ENCODE peak calls at places on chromosome 3, in nine cellular contexts. One of them, this sample, is unnamed.
A peak's percentile ranks its signal among the peaks of the same experiment; 100 is the strongest.

GRCh38 chr3:30012941-30013543 is 593.4 kb upstream of the TGFBR2 start:
- DNase-seq in suprapubic skin: no peak
- DNase-seq in mesothelial cell of epicardium: peak; percentile 67
- DNase-seq in uterus: peak; percentile 85
- DNase-seq in cardiac fibroblast: peak; percentile 81
- DNase-seq in pancreas: peak; percentile 68
- DNase-seq in esophagus squamous epithelium: no peak
- DNase-seq in GM20000: peak; percentile 12
- DNase-seq in MCF 10A: peak; percentile 82
- DNase-seq in this sample: no peak

GRCh38 chr3:61564405-61565059 is 3.2 kb downstream of the PTPRG start:
- DNase-seq in suprapubic skin: peak; percentile 81
- DNase-seq in mesothelial cell of epicardium: peak; percentile 86
- DNase-seq in uterus: peak; percentile 74
- DNase-seq in cardiac fibroblast: peak; percentile 83
- DNase-seq in pancreas: peak; percentile 78
- DNase-seq in esophagus squamous epithelium: no peak
- DNase-seq in GM20000: peak; percentile 44
- DNase-seq in MCF 10A: no peak
- DNase-seq in this sample: peak; percentile 90

GRCh38 chr3:22671848-22672247 is 531.3 kb upstream of the UBE2E2 start:
- DNase-seq in suprapubic skin: no peak
- DNase-seq in mesothelial cell of epicardium: no peak
- DNase-seq in uterus: no peak
- DNase-seq in cardiac fibroblast: no peak
- DNase-seq in pancreas: no peak
- DNase-seq in esophagus squamous epithelium: no peak
- DNase-seq in GM20000: no peak
- DNase-seq in MCF 10A: no peak
- DNase-seq in this sample: no peak

GRCh38 chr3:127038476-127038875 is 55.6 kb downstream of the PLXNA1 start:
- DNase-seq in suprapubic skin: no peak
- DNase-seq in mesothelial cell of epicardium: no peak
- DNase-seq in uterus: no peak
- DNase-seq in cardiac fibroblast: no peak
- DNase-seq in pancreas: no peak
- DNase-seq in esophagus squamous epithelium: no peak
- DNase-seq in GM20000: no peak
- DNase-seq in MCF 10A: no peak
- DNase-seq in this sample: no peak

GRCh38 chr3:73229036-73229435 is 167.6 kb downstream of the EBLN2 start:
- DNase-seq in suprapubic skin: no peak
- DNase-seq in mesothelial cell of epicardium: no peak
- DNase-seq in uterus: no peak
- DNase-seq in cardiac fibroblast: no peak
- DNase-seq in pancreas: no peak
- DNase-seq in esophagus squamous epithelium: no peak
- DNase-seq in GM20000: no peak
- DNase-seq in MCF 10A: peak; percentile 18
- DNase-seq in this sample: no peak

GRCh38 chr3:184409331-184409926 is 29.6 kb downstream of the CHRD start:
- DNase-seq in suprapubic skin: peak; percentile 48
- DNase-seq in mesothelial cell of epicardium: no peak
- DNase-seq in uterus: no peak
- DNase-seq in cardiac fibroblast: no peak
- DNase-seq in pancreas: no peak
- DNase-seq in esophagus squamous epithelium: no peak
- DNase-seq in GM20000: no peak
- DNase-seq in MCF 10A: no peak
- DNase-seq in this sample: no peak

GRCh38 chr3:53483821-53484220 is 10.6 kb upstream of the CACNA1D start:
- DNase-seq in suprapubic skin: no peak
- DNase-seq in mesothelial cell of epicardium: no peak
- DNase-seq in uterus: no peak
- DNase-seq in cardiac fibroblast: no peak
- DNase-seq in pancreas: no peak
- DNase-seq in esophagus squamous epithelium: no peak
- DNase-seq in GM20000: no peak
- DNase-seq in MCF 10A: no peak
- DNase-seq in this sample: no peak

GRCh38 chr3:128060473-128061381 is 8.5 kb downstream of the SEC61A1 start:
- DNase-seq in suprapubic skin: no peak
- DNase-seq in mesothelial cell of epicardium: no peak
- DNase-seq in uterus: no peak
- DNase-seq in cardiac fibroblast: peak; percentile 70
- DNase-seq in pancreas: no peak
- DNase-seq in esophagus squamous epithelium: no peak
- DNase-seq in GM20000: no peak
- DNase-seq in MCF 10A: peak; percentile 50
- DNase-seq in this sample: no peak

GRCh38 chr3:5013021-5013906 is 34.0 kb downstream of the BHLHE40 start:
- DNase-seq in suprapubic skin: no peak
- DNase-seq in mesothelial cell of epicardium: no peak
- DNase-seq in uterus: no peak
- DNase-seq in cardiac fibroblast: no peak
- DNase-seq in pancreas: no peak
- DNase-seq in esophagus squamous epithelium: no peak
- DNase-seq in GM20000: no peak
- DNase-seq in MCF 10A: peak; percentile 86
- DNase-seq in this sample: no peak

GRCh38 chr3:111285691-111286090 is 214.1 kb downstream of the NECTIN3 start:
- DNase-seq in suprapubic skin: no peak
- DNase-seq in mesothelial cell of epicardium: no peak
- DNase-seq in uterus: no peak
- DNase-seq in cardiac fibroblast: no peak
- DNase-seq in pancreas: no peak
- DNase-seq in esophagus squamous epithelium: no peak
- DNase-seq in GM20000: no peak
- DNase-seq in MCF 10A: no peak
- DNase-seq in this sample: no peak

GRCh38 chr3:9778102-9778501 is 8.4 kb upstream of the CAMK1 start:
- DNase-seq in suprapubic skin: no peak
- DNase-seq in mesothelial cell of epicardium: no peak
- DNase-seq in uterus: peak; percentile 47
- DNase-seq in cardiac fibroblast: peak; percentile 48
- DNase-seq in pancreas: no peak
- DNase-seq in esophagus squamous epithelium: no peak
- DNase-seq in GM20000: no peak
- DNase-seq in MCF 10A: peak; percentile 61
- DNase-seq in this sample: no peak

GRCh38 chr3:142019794-142020320 is 129.5 kb downstream of the TFDP2 start:
- DNase-seq in suprapubic skin: no peak
- DNase-seq in mesothelial cell of epicardium: no peak
- DNase-seq in uterus: no peak
- DNase-seq in cardiac fibroblast: no peak
- DNase-seq in pancreas: no peak
- DNase-seq in esophagus squamous epithelium: no peak
- DNase-seq in GM20000: peak; percentile 34
- DNase-seq in MCF 10A: peak; percentile 35
- DNase-seq in this sample: no peak

GRCh38 chr3:52281980-52282801 is 3.7 kb upstream of the WDR82 start:
- DNase-seq in suprapubic skin: no peak
- DNase-seq in mesothelial cell of epicardium: no peak
- DNase-seq in uterus: no peak
- DNase-seq in cardiac fibroblast: no peak
- DNase-seq in pancreas: no peak
- DNase-seq in esophagus squamous epithelium: no peak
- DNase-seq in GM20000: no peak
- DNase-seq in MCF 10A: no peak
- DNase-seq in this sample: no peak

GRCh38 chr3:72739521-72740466 is 108.5 kb downstream of the SHQ1 start:
- DNase-seq in suprapubic skin: no peak
- DNase-seq in mesothelial cell of epicardium: no peak
- DNase-seq in uterus: no peak
- DNase-seq in cardiac fibroblast: no peak
- DNase-seq in pancreas: no peak
- DNase-seq in esophagus squamous epithelium: no peak
- DNase-seq in GM20000: no peak
- DNase-seq in MCF 10A: no peak
- DNase-seq in this sample: no peak

DNA sequence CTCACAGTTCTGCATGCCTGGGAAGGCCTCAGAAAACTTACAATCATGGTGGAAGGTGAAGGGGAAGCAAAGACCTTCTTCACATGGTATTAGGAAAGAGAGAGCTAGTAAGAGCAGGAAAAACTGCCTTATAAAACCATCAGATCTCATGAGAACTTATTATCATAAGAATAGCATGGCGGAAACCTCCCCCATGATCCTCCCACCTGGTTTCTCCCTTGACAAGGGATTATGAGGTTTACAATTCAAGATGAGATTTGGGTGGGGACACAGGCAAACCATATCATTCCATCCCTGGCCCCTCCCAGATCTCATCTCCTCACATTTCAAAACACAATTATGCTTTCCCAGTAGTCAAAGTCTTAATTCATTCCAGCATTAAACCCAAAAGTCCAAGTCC is 34.6 kb upstream of the TMEM45A start:
- DNase-seq in suprapubic skin: no peak
- DNase-seq in mesothelial cell of epicardium: no peak
- DNase-seq in uterus: no peak
- DNase-seq in cardiac fibroblast: no peak
- DNase-seq in pancreas: no peak
- DNase-seq in esophagus squamous epithelium: no peak
- DNase-seq in GM20000: no peak
- DNase-seq in MCF 10A: no peak
- DNase-seq in this sample: no peak
- TF ChIP-seq CTCF in suprapubic skin: no peak
- TF ChIP-seq CTCF in mesothelial cell of epicardium: no peak
- TF ChIP-seq CTCF in uterus: no peak
- TF ChIP-seq CTCF in cardiac fibroblast: no peak
- TF ChIP-seq CTCF in pancreas: no peak
- TF ChIP-seq CTCF in esophagus squamous epithelium: no peak
- TF ChIP-seq CTCF in GM20000: no peak
- TF ChIP-seq CTCF in MCF 10A: no peak
- TF ChIP-seq CTCF in this sample: no peak

DNA sequence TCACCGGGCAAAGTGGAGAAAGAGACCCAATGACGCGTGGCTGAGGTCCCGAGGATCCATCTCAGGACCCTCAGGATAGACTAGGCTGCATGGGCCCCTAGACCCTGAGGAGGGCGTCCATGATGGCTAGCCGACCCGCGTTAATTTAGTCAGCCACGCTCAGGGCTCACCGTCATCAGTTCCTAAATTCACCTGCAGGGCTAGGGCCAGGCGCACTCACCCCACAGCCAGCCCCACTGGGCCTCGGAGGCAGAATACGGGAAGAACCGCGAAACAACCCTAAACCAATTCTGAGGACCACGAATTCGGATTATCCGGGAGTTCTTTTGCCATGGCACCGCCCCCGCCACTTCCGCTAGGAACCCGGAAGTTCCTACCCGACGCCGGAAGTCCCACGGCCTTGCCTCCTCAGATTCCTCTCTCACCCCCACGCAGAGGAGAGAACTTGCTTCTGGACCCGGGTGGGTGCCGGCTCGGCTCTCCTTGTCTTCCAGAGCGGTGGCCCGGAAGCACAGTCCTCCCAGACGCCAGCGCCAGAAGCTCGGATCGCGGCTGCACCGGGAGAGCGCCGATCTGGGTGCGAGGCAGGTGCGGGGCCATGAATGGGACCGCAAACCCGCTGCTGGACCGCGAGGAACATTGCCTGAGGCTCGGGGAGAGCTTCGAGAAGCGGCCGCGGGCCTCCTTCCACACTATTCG is at the start of the genes EAF1 and METTL6:
- DNase-seq in suprapubic skin: peak; percentile 92
- DNase-seq in mesothelial cell of epicardium: peak; percentile 77
- DNase-seq in uterus: peak; percentile 78
- DNase-seq in cardiac fibroblast: peak; percentile 83
- DNase-seq in pancreas: peak; percentile 75
- DNase-seq in esophagus squamous epithelium: peak; percentile 17
- DNase-seq in GM20000: peak; percentile 83
- DNase-seq in MCF 10A: peak; percentile 76
- DNase-seq in this sample: peak; percentile 80
- TF ChIP-seq CTCF in suprapubic skin: no peak
- TF ChIP-seq CTCF in mesothelial cell of epicardium: no peak
- TF ChIP-seq CTCF in uterus: peak; percentile 8
- TF ChIP-seq CTCF in cardiac fibroblast: no peak
- TF ChIP-seq CTCF in pancreas: no peak
- TF ChIP-seq CTCF in esophagus squamous epithelium: peak; percentile 45
- TF ChIP-seq CTCF in GM20000: no peak
- TF ChIP-seq CTCF in MCF 10A: no peak
- TF ChIP-seq CTCF in this sample: peak; percentile 56

DNA sequence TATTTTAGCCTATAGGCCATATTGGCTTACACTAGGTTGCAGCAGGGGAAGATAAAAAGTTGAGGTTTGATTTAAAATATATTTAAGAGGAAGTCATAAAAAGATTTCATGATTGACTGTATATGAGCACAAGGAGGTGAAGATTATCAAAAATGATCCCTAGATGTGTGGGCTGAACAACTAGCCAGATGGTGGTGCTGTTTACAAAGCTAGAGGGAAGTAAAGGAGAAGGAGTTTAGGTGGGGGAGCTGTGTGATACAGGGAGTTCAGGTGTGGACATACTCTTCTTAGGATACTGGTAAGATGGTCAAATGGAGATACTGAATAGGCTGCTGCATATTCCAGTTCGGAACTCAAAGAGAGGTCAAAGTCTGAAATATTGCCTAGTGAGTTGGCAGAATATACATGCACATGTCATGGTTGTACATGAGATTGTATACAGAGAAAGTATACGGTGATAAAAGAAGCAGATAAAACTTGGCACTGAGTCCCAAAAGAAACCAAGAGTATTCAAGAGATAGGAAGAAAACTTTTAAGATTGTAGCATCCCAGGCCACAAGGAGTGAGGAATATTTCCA is 727.8 kb downstream of the NLGN1 start:
- DNase-seq in suprapubic skin: no peak
- DNase-seq in mesothelial cell of epicardium: no peak
- DNase-seq in uterus: no peak
- DNase-seq in cardiac fibroblast: peak; percentile 33
- DNase-seq in pancreas: no peak
- DNase-seq in esophagus squamous epithelium: no peak
- DNase-seq in GM20000: peak; percentile 2
- DNase-seq in MCF 10A: peak; percentile 57
- DNase-seq in this sample: no peak
- TF ChIP-seq CTCF in suprapubic skin: no peak
- TF ChIP-seq CTCF in mesothelial cell of epicardium: no peak
- TF ChIP-seq CTCF in uterus: no peak
- TF ChIP-seq CTCF in cardiac fibroblast: peak; percentile 63
- TF ChIP-seq CTCF in pancreas: no peak
- TF ChIP-seq CTCF in esophagus squamous epithelium: peak; percentile 33
- TF ChIP-seq CTCF in GM20000: no peak
- TF ChIP-seq CTCF in MCF 10A: peak; percentile 49
- TF ChIP-seq CTCF in this sample: peak; percentile 69

DNA sequence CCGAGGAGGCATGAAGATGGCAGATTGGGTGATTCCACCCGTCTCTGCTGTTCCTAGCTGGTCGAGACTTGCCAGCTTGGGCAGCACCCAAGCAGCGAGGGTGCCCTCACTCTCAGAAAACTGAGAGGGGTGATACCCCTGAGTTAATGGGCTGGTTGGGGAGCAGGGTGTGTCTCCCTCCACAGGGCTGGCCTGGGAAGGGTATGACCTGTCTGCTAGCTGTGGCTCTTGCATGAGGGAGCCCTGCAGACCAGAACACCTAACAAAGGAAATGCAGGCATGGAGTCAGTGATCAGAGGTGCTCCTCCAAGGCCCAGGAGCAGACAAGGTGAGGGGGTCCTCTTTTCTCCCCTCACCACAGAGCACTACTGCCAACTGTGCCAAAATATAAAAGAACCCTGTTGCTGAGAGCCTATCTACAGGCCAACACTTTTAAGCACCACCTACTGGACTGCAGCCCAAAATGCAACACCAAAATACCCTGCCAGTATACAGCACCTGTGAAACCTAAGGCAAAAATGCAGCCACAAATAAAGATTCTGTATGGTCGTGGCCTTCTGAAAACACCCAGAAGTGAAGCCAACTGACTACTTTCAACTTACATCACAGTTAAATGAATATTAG is 35.8 kb upstream of the PPM1L start:
- DNase-seq in suprapubic skin: no peak
- DNase-seq in mesothelial cell of epicardium: no peak
- DNase-seq in uterus: no peak
- DNase-seq in cardiac fibroblast: no peak
- DNase-seq in pancreas: no peak
- DNase-seq in esophagus squamous epithelium: no peak
- DNase-seq in GM20000: peak; percentile 9
- DNase-seq in MCF 10A: no peak
- DNase-seq in this sample: no peak
- TF ChIP-seq CTCF in suprapubic skin: no peak
- TF ChIP-seq CTCF in mesothelial cell of epicardium: no peak
- TF ChIP-seq CTCF in uterus: no peak
- TF ChIP-seq CTCF in cardiac fibroblast: no peak
- TF ChIP-seq CTCF in pancreas: no peak
- TF ChIP-seq CTCF in esophagus squamous epithelium: peak; percentile 22
- TF ChIP-seq CTCF in GM20000: no peak
- TF ChIP-seq CTCF in MCF 10A: no peak
- TF ChIP-seq CTCF in this sample: no peak

This sample was measured in type B pancreatic cell.